ENCODE peak calls at places on chromosomes 1 and 21, in four cellular contexts. J is endothelial cell of umbilical vein, R is K562, C is GM12878. D is an unnamed sample.

GRCh38 chr1:160907976-160908375 is 23.0 kb upstream of the ITLN1 start:
- DNase-seq in J (peak; percentile 59), R (no peak), C (no peak), D (no peak)

GRCh38 chr1:2193514-2194251 is 889 bp downstream of the FAAP20 start:
- DNase-seq in J (no peak), R (peak; percentile 14), C (no peak), D (no peak)

GRCh38 chr21:29504751-29505321 is 206.1 kb downstream of the BACH1 start:
- DNase-seq in J (no peak), R (peak; percentile 21), C (no peak), D (peak; percentile 72)

GRCh38 chr1:172638885-172639831 is 19.7 kb upstream of the FASLG start:
- DNase-seq in J (no peak), R (no peak), C (peak; percentile 19), D (peak; percentile 99)

GRCh38 chr1:203305809-203306088 is 430 bp downstream of the BTG2 start:
- DNase-seq in J (no peak), R (no peak), C (no peak), D (no peak)

GRCh38 chr1:4794020-4794780 is 139.8 kb downstream of the AJAP1 start:
- DNase-seq in J (no peak), R (no peak), C (no peak), D (no peak)

GRCh38 chr1:247332215-247332900 is 691 bp upstream of the ZNF496 start:
- DNase-seq in J (peak; percentile 33), R (peak; percentile 80), C (no peak), D (peak; percentile 42)

GRCh38 chr1:159958721-159959380 is 4.8 kb upstream of the SLAMF9 start:
- DNase-seq in J (no peak), R (no peak), C (no peak), D (no peak)

GRCh38 chr1:94608142-94608851 is 66.7 kb upstream of the F3 start:
- DNase-seq in J (no peak), R (no peak), C (no peak), D (no peak)

GRCh38 chr21:28818663-28819278 is 173.9 kb downstream of the LTN1 start:
- DNase-seq in J (no peak), R (no peak), C (no peak), D (no peak)

GRCh38 chr1:91750398-91750996 is 135.5 kb downstream of the TGFBR3 start:
- DNase-seq in J (no peak), R (no peak), C (no peak), D (no peak)

GRCh38 chr1:5738911-5739462 is 253.2 kb downstream of the NPHP4 start:
- DNase-seq in J (no peak), R (no peak), C (no peak), D (no peak)

GRCh38 chr1:230868736-230869385 is 540 bp upstream of the C1orf198 start:
- DNase-seq in J (peak; percentile 45), R (peak; percentile 19), C (no peak), D (no peak)

GRCh38 chr1:89085781-89086180 is 20.8 kb upstream of the GBP1 start:
- DNase-seq in J (peak; percentile 67), R (peak; percentile 56), C (no peak), D (peak; percentile 56)

GRCh38 chr1:9129391-9130041 is 614 bp upstream of the GPR157 start:
- DNase-seq in J (peak; percentile 69), R (peak; percentile 94), C (peak; percentile 65), D (no peak)

GRCh38 chr1:47758341-47759237 is 238.6 kb downstream of the TRABD2B start:
- DNase-seq in J (no peak), R (no peak), C (no peak), D (no peak)

GRCh38 chr1:156893048-156893953 is at the start of gene PEAR1:
- DNase-seq in J (peak; percentile 78), R (no peak), C (no peak), D (peak; percentile 31)

GRCh38 chr1:224683981-224684380 is 67.9 kb downstream of the CNIH3 start:
- DNase-seq in J (no peak), R (no peak), C (no peak), D (no peak)

GRCh38 chr1:53459321-53460175 is at the start of gene DMRTB1:
- DNase-seq in J (no peak), R (no peak), C (no peak), D (no peak)

GRCh38 chr1:160954158-160955104 is at the start of gene ITLN2:
- DNase-seq in J (no peak), R (peak; percentile 63), C (peak; percentile 16), D (peak; percentile 14)

GRCh38 chr1:42676534-42677087 is 5.6 kb upstream of the YBX1 start:
- DNase-seq in J (no peak), R (no peak), C (no peak), D (no peak)

GRCh38 chr21:25296239-25296638 is 311.0 kb downstream of the MRPL39 start:
- DNase-seq in J (no peak), R (no peak), C (no peak), D (no peak)

GRCh38 chr1:26471201-26471497 is 1.1 kb upstream of the HMGN2 start:
- DNase-seq in J (no peak), R (no peak), C (no peak), D (no peak)

GRCh38 chr1:241401156-241401555 is 44.2 kb upstream of the RGS7 start:
- DNase-seq in J (no peak), R (no peak), C (no peak), D (no peak)

GRCh38 chr1:201230676-201231075 is 40.1 kb downstream of the IGFN1 start:
- DNase-seq in J (no peak), R (no peak), C (no peak), D (no peak)

GRCh38 chr1:39609618-39610331 is 29.7 kb downstream of the HEYL start:
- DNase-seq in J (peak; percentile 30), R (peak; percentile 71), C (no peak), D (no peak)

GRCh38 chr1:94989398-94989797 is 62.5 kb upstream of the CNN3 start:
- DNase-seq in J (no peak), R (no peak), C (no peak), D (no peak)

GRCh38 chr21:43295016-43295958 is 126.5 kb downstream of the CRYAA start:
- DNase-seq in J (no peak), R (no peak), C (no peak), D (peak; percentile 2)

GRCh38 chr1:101043776-101044175 is 18.2 kb upstream of the DPH5 start:
- DNase-seq in J (peak; percentile 36), R (no peak), C (no peak), D (peak; percentile 70)

GRCh38 chr1:247415423-247416361 is at the start of gene NLRP3:
- DNase-seq in J (peak; percentile 12), R (no peak), C (no peak), D (no peak)

GRCh38 chr1:156111355-156111962 is 3.1 kb upstream of the LMNA start:
- DNase-seq in J (no peak), R (no peak), C (no peak), D (no peak)

GRCh38 chr1:119679223-119679622 is 31.2 kb upstream of the ZNF697 start:
- DNase-seq in J (no peak), R (no peak), C (no peak), D (no peak)

GRCh38 chr1:218478336-218478735 is 133.2 kb downstream of the TGFB2 start:
- DNase-seq in J (no peak), R (no peak), C (no peak), D (peak; percentile 20)

GRCh38 chr1:218480137-218480536 is 135.0 kb downstream of the TGFB2 start:
- DNase-seq in J (peak; percentile 93), R (no peak), C (no peak), D (peak; percentile 97)

GRCh38 chr1:218481116-218481775 is 136.1 kb downstream of the TGFB2 start:
- DNase-seq in J (peak; percentile 45), R (no peak), C (no peak), D (peak; percentile 53)

GRCh38 chr1:218480691-218481099 is 135.6 kb downstream of the TGFB2 start:
- DNase-seq in J (peak; percentile 89), R (no peak), C (no peak), D (peak; percentile 95)

DNA sequence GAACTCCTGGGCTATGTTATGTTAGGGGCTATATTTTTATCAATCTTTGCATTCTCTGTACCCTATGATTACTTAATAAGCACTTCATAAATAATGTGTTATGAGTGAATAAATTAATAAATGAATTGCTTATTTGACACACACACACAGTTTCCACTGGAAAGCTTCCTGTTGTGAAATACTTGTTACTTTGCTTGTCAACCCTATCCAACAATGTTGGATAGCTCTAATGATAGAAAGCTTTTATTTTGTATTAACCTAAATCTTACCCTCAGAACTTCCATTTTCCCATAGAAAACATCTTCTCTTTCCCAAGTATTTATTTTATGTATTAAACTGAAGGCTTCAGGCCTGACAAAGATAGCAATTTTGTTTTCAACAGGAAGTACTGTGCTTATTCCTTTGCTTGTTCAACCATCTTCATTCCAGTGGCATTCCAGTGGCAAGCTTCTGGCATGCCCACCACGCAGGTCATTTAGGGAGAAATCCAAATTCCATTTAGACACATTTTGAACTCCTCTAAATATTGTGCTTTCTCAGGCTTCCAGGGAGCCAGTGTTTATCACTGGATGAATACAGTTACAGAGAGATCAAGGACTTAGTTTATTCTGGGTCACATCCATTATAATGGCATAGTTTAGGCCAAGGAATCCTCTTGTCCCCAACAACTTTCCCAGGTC is 134.4 kb downstream of the TGFB2 start:
- DNase-seq in J (peak; percentile 53), R (no peak), C (no peak), D (peak; percentile 74)
- TF ChIP-seq FOS in J (no peak), R (no peak), C (no peak), D (no peak)

DNA sequence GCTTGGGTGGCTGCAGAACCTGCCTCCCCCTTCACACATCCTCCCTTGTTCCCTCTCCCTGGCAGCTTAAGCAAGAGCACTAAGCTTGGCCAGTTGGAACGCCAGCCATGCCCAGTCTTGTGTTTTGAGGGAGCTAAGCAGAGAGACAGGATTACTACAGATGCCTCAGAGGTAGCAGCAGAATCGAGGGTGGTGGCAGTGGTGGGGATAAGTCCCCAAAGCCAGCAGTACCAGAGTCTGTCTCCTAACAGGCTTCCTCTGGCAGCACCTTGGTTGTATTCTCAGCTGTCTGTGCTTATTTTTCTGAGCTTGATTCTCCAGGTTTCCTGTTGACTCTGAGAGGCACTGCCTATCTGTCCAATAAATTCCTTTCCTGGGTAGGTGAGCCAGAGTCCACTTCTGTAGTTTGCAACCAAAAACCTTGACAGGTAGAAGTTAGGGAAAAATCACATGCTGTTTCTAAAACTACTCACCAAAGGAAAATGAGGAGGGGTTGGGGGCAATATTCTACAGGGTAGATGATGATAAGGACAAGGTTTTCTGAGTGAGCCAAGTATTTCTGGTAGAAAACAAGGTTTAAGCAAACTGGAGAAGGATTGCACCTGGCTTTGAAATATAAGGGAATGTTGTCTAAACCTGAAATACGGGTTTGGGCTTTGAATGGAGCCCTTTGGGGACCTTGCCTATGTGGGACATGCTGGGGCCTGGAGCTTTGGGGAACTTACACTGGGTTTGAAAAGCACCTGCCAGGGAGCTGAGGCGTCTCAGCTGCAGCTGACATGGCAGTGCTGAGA is 100.8 kb downstream of the PBX1 start:
- DNase-seq in J (no peak), R (no peak), C (no peak), D (no peak)
- TF ChIP-seq POLR2A in J (no peak), R (no peak), C (no peak), D (no peak)

GRCh38 chr1:166839600-166840308 is 479 bp downstream of the POGK start:
- DNase-seq in J (peak; percentile 36), R (peak; percentile 62), C (no peak), D (peak; percentile 19)

GRCh38 chr1:166843769-166844596 is 4.7 kb downstream of the POGK start:
- DNase-seq in J (peak; percentile 19), R (no peak), C (no peak), D (peak; percentile 14)

GRCh38 chr1:166843322-166843721 is 4.0 kb downstream of the POGK start:
- DNase-seq in J (no peak), R (no peak), C (no peak), D (no peak)

GRCh38 chr1:166838766-166839599 is at the start of gene POGK:
- DNase-seq in J (peak; percentile 90), R (peak; percentile 93), C (peak; percentile 63), D (peak; percentile 88)

GRCh38 chr1:166840309-166841302 is 1.3 kb downstream of the POGK start:
- DNase-seq in J (peak; percentile 47), R (peak; percentile 64), C (no peak), D (peak; percentile 46)
- H3K9ac ChIP-seq in J (peak overlapping the region; percentile 71), R (peak overlapping the region; percentile 41), C (peak overlapping the region; percentile 69), D (peak overlapping the region; percentile 81)

GRCh38 chr1:193660428-193660827 is 474.0 kb upstream of the B3GALT2 start:
- DNase-seq in J (no peak), R (no peak), C (no peak), D (no peak)
- TF ChIP-seq FOS in J (no peak), R (no peak), C (no peak), D (no peak)

D was measured in IMR-90.